ENCODE peak calls at places on chromosomes 16 and 17, in six cellular contexts. P, Y, Q, F, K and N are unnamed samples.

GRCh38 chr16:72857841-72858594 is 189.9 kb downstream of the ZFHX3 start:
- DNase-seq in P (no peak), Q (no peak), K (no peak), F (no peak), Y (no peak), N (no peak)

GRCh38 chr17:48915459-48916282 is 7.5 kb downstream of the UBE2Z start:
- DNase-seq in P (no peak), Y (no peak), Q (peak), K (no peak), F (peak), N (no peak)

GRCh38 chr16:58734459-58734787 is 307 bp upstream of the GOT2 start:
- DNase-seq in F (no peak), Q (no peak), K (no peak), Y (no peak), P (no peak), N (no peak)

GRCh38 chr17:67602974-67603373 is 114.8 kb upstream of the NOL11 start:
- DNase-seq in Y (no peak), P (no peak), Q (peak), K (peak), F (peak), N (peak)

GRCh38 chr17:29880031-29880430 is 50.0 kb downstream of the SSH2 start:
- DNase-seq in Q (no peak), F (peak), K (no peak), Y (no peak), P (no peak), N (no peak)

GRCh38 chr17:76577876-76578275 is 7.8 kb downstream of the ST6GALNAC2 start:
- DNase-seq in P (no peak), Q (no peak), F (no peak), Y (no peak), K (no peak), N (no peak)

GRCh38 chr17:63772801-63773271 is 561 bp downstream of the CCDC47 start:
- DNase-seq in F (peak), Q (no peak), P (no peak), K (no peak), Y (no peak), N (peak)

GRCh38 chr17:75325827-75326586 is 36.8 kb upstream of the SLC25A19 start:
- DNase-seq in Q (no peak), Y (no peak), K (no peak), F (peak), P (no peak), N (no peak)

GRCh38 chr16:81697321-81697885 is 81.7 kb upstream of the PLCG2 start:
- DNase-seq in Q (peak), K (peak), F (peak), P (peak), Y (peak), N (no peak)

GRCh38 chr16:990516-991291 is 9.1 kb downstream of the SOX8 start:
- DNase-seq in Y (peak), Q (no peak), P (no peak), K (no peak), F (no peak), N (no peak)

GRCh38 chr16:84137769-84138357 is 7.1 kb downstream of the HSDL1 start:
- DNase-seq in K (no peak), F (no peak), Y (no peak), P (no peak), Q (no peak), N (no peak)

GRCh38 chr16:85675528-85675927 is 13.2 kb downstream of the GINS2 start:
- DNase-seq in Y (no peak), P (no peak), K (peak), F (peak), Q (no peak), N (peak)

GRCh38 chr16:59046335-59046734 is 312.2 kb upstream of the GOT2 start:
- DNase-seq in K (no peak), P (no peak), F (no peak), Q (no peak), Y (no peak), N (no peak)

GRCh38 chr16:64627288-64627687 is 494.6 kb downstream of the CDH11 start:
- DNase-seq in F (peak), K (no peak), Q (no peak), Y (no peak), P (no peak), N (no peak)